ENCODE peak calls at places on chromosome 19, in eight cellular contexts. Z is glutamatergic neuron, R is A549, V is fibroblast of the aortic adventitia, H is IMR-90, I is heart right ventricle, N is fibroblast of mammary gland, F is mucosa of descending colon. T is an unnamed sample.
A peak's percentile ranks its signal among the peaks of the same experiment; 100 is the strongest.

GRCh38 chr19:35249146-35249847 is 495 bp downstream of the LSR start:
- DNase-seq in V (no peak), Z (no peak), I (no peak), H (no peak), N (no peak), R (no peak), F (peak; percentile 55), T (no peak)

GRCh38 chr19:453606-454005 is 7.2 kb downstream of the SHC2 start:
- DNase-seq in F (no peak), N (no peak), H (no peak), I (no peak), R (no peak), Z (no peak), V (no peak), T (no peak)

GRCh38 chr19:16328824-16329482 is 4.3 kb downstream of the KLF2 start:
- DNase-seq in V (peak; percentile 59), N (no peak), Z (no peak), H (peak; percentile 49), F (no peak), I (no peak), R (peak; percentile 43), T (no peak)

GRCh38 chr19:55686311-55687050 is 11.5 kb downstream of the EPN1 start:
- DNase-seq in V (no peak), N (no peak), R (no peak), Z (no peak), F (no peak), I (no peak), H (no peak), T (no peak)

GRCh38 chr19:2962018-2962670 is 15.2 kb upstream of the TLE6 start:
- DNase-seq in F (peak; percentile 75), Z (peak; percentile 40), V (peak; percentile 92), N (peak; percentile 87), I (no peak), H (peak; percentile 89), R (peak; percentile 66), T (peak; percentile 70)

GRCh38 chr19:28394705-28395104 is 818.2 kb downstream of the UQCRFS1 start:
- DNase-seq in H (no peak), N (no peak), I (no peak), Z (no peak), F (no peak), R (no peak), V (no peak), T (no peak)

GRCh38 chr19:1648156-1648925 is 4.1 kb downstream of the TCF3 start:
- DNase-seq in N (no peak), F (no peak), Z (no peak), R (no peak), V (no peak), H (no peak), I (no peak), T (no peak)

GRCh38 chr19:10551698-10552301 is 8.1 kb downstream of the ATG4D start:
- DNase-seq in H (no peak), F (peak; percentile 53), V (peak; percentile 42), N (peak; percentile 53), Z (no peak), I (no peak), R (peak; percentile 72), T (peak; percentile 31)

GRCh38 chr19:35943542-35944301 is 7.5 kb downstream of the LRFN3 start:
- DNase-seq in R (no peak), N (no peak), F (no peak), Z (no peak), V (no peak), I (no peak), H (no peak), T (no peak)

GRCh38 chr19:43774103-43774939 is 6.5 kb downstream of the KCNN4 start:
- DNase-seq in Z (peak; percentile 87), V (peak; percentile 58), H (peak; percentile 58), N (peak; percentile 56), R (no peak), I (peak; percentile 65), F (peak; percentile 64), T (peak; percentile 61)

GRCh38 chr19:55549500-55550320 is 4.4 kb upstream of the SBK3 start:
- DNase-seq in R (peak; percentile 88), N (peak; percentile 91), Z (peak; percentile 77), V (peak; percentile 90), I (no peak), F (peak; percentile 27), H (peak; percentile 93), T (peak; percentile 90)

GRCh38 chr19:17737690-17738153 is 13.6 kb upstream of the FCHO1 start:
- DNase-seq in V (peak; percentile 14), R (no peak), H (peak; percentile 37), I (no peak), Z (no peak), N (no peak), F (no peak), T (peak; percentile 6)

GRCh38 chr19:12244370-12244769 is 50.3 kb downstream of the ZNF44 start:
- DNase-seq in Z (no peak), F (no peak), N (no peak), H (no peak), R (no peak), V (no peak), I (no peak), T (no peak)

GRCh38 chr19:6568010-6568411 is 22.9 kb downstream of the CD70 start:
- DNase-seq in H (no peak), R (peak; percentile 59), V (no peak), I (no peak), N (no peak), F (no peak), Z (no peak), T (no peak)

GRCh38 chr19:6572217-6572616 is 18.7 kb downstream of the CD70 start:
- DNase-seq in I (peak; percentile 17), R (no peak), F (peak; percentile 37), H (no peak), Z (no peak), N (no peak), V (no peak), T (no peak)

GRCh38 chr19:6568816-6569215 is 22.1 kb downstream of the CD70 start:
- DNase-seq in N (no peak), V (no peak), F (no peak), I (no peak), Z (no peak), R (no peak), H (no peak), T (no peak)

GRCh38 chr19:6571167-6571566 is 19.8 kb downstream of the CD70 start:
- DNase-seq in F (no peak), I (no peak), Z (no peak), V (no peak), N (no peak), H (no peak), R (no peak), T (no peak)

GRCh38 chr19:6570754-6571153 is 20.2 kb downstream of the CD70 start:
- DNase-seq in R (no peak), N (no peak), I (no peak), H (no peak), F (no peak), V (no peak), Z (no peak), T (no peak)
- TF ChIP-seq CTCF in R (no peak), N (no peak), I (no peak), H (no peak), F (no peak), V (no peak), Z (no peak), T (no peak)

GRCh38 chr19:49809987-49810389 is 3.1 kb downstream of the FUZ start:
- DNase-seq in H (no peak), Z (no peak), I (no peak), R (no peak), F (no peak), V (no peak), N (no peak), T (no peak)

GRCh38 chr19:49808762-49809154 is 4.3 kb downstream of the FUZ start:
- DNase-seq in I (peak; percentile 96), H (peak; percentile 71), N (peak; percentile 71), F (peak; percentile 95), R (peak; percentile 87), V (peak; percentile 74), Z (peak; percentile 98), T (peak; percentile 57)

GRCh38 chr19:49807888-49808675 is 5.0 kb downstream of the FUZ start:
- DNase-seq in I (no peak), N (no peak), F (no peak), R (no peak), Z (no peak), V (no peak), H (no peak), T (no peak)

GRCh38 chr19:49811328-49811727 is 1.8 kb downstream of the FUZ start:
- DNase-seq in F (no peak), V (no peak), R (peak; percentile 30), I (no peak), Z (no peak), H (no peak), N (no peak), T (no peak)

GRCh38 chr19:49809155-49809986 is 3.7 kb downstream of the FUZ start:
- DNase-seq in R (peak; percentile 42), V (peak; percentile 15), I (peak; percentile 75), F (peak; percentile 51), Z (peak; percentile 65), H (no peak), N (no peak), T (no peak)
- TF ChIP-seq CTCF in R (peak; percentile 15), V (no peak), I (peak; percentile 6), F (no peak), Z (no peak), H (no peak), N (no peak), T (no peak)

GRCh38 chr19:29833614-29834261 is 21.9 kb downstream of the CCNE1 start:
- DNase-seq in V (no peak), F (no peak), Z (no peak), N (no peak), H (no peak), R (no peak), I (no peak), T (no peak)

GRCh38 chr19:29835447-29835846 is 23.7 kb downstream of the CCNE1 start:
- DNase-seq in F (no peak), I (no peak), Z (no peak), H (no peak), R (no peak), N (no peak), V (no peak), T (no peak)

GRCh38 chr19:29836409-29836825 is 24.6 kb downstream of the CCNE1 start:
- DNase-seq in I (no peak), V (no peak), R (no peak), H (no peak), Z (no peak), N (no peak), F (no peak), T (no peak)

GRCh38 chr19:29832801-29833200 is 21.0 kb downstream of the CCNE1 start:
- DNase-seq in F (no peak), Z (no peak), N (no peak), I (no peak), V (no peak), R (no peak), H (no peak), T (no peak)

DNA sequence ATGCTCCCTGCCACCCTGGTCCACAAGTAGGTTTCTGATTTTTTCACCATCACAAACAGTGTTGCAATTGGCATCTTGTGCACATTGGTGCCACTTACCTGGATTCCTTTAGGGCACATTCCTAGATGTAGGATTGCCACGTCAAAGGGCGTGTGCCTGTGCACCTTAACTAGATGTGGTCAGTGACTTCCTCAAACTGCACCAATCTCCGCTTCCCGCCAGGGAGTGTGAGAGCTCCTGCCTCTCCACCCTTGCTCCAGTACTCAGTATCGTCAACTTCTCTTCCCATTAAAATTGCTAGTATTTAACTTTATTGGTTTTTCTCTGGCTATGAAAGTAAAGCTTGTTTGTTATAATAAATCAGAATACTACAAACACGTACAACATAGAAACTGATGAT is 23.2 kb downstream of the CCNE1 start:
- DNase-seq in N (no peak), H (no peak), I (no peak), Z (no peak), F (peak; percentile 59), R (no peak), V (no peak), T (no peak)
- TF ChIP-seq CTCF in N (no peak), H (no peak), I (no peak), Z (no peak), F (no peak), R (no peak), V (no peak), T (no peak)

GRCh38 chr19:41116261-41116660 is 2.0 kb downstream of the CYP2F1 start:
- DNase-seq in F (no peak), N (no peak), I (no peak), H (no peak), V (no peak), Z (no peak), R (no peak), T (no peak)
- TF ChIP-seq CTCF in F (no peak), N (no peak), I (no peak), H (no peak), V (no peak), Z (no peak), R (no peak), T (no peak)